ENCODE peak calls at places on chromosomes 7 and 10, in five cellular contexts. F, C, H, A and M are unnamed samples.

GRCh38 chr10:34364253-34365037 is 450.7 kb downstream of the PARD3 start:
- DNase-seq in C (no peak), F (no peak), A (no peak), H (no peak), M (no peak)

GRCh38 chr7:120259382-120259781 is 13.6 kb upstream of the KCND2 start:
- DNase-seq in C (peak; percentile 8), H (no peak), A (no peak), F (no peak), M (no peak)

GRCh38 chr7:157687158-157687557 is 350.4 kb downstream of the DNAJB6 start:
- DNase-seq in A (no peak), C (no peak), F (no peak), H (no peak), M (no peak)

GRCh38 chr7:150978136-150978789 is at the start of gene KCNH2:
- DNase-seq in F (peak; percentile 83), A (peak; percentile 94), C (no peak), H (no peak), M (no peak)

GRCh38 chr10:77156406-77156879 is 481.2 kb downstream of the KCNMA1 start:
- DNase-seq in H (no peak), A (no peak), C (peak; percentile 75), F (no peak), M (peak; percentile 47)

GRCh38 chr7:90459888-90460287 is 9.6 kb upstream of the PTTG1IP2 start:
- DNase-seq in F (peak; percentile 43), H (no peak), C (peak; percentile 8), A (no peak), M (no peak)

GRCh38 chr7:11428877-11429617 is 403.0 kb downstream of the THSD7A start:
- DNase-seq in F (no peak), A (no peak), C (no peak), H (no peak), M (no peak)

GRCh38 chr10:154348-154747 is 19.1 kb downstream of the ZMYND11 start:
- DNase-seq in H (no peak), F (no peak), C (peak; percentile 79), A (no peak), M (no peak)

GRCh38 chr10:100670828-100671479 is 74.4 kb upstream of the PAX2 start:
- DNase-seq in A (no peak), H (peak; percentile 33), F (no peak), C (no peak), M (peak; percentile 33)

GRCh38 chr7:71615017-71615416 is 483.1 kb downstream of the GALNT17 start:
- DNase-seq in A (peak; percentile 21), H (peak; percentile 56), C (no peak), F (no peak), M (no peak)

GRCh38 chr10:65341323-65341922 is 1584.4 kb upstream of the LRRTM3 start:
- DNase-seq in H (no peak), C (no peak), F (peak; percentile 0), A (no peak), M (no peak)

GRCh38 chr7:120996333-120996982 is 7.9 kb downstream of the CPED1 start:
- DNase-seq in F (peak; percentile 88), C (peak; percentile 91), H (peak; percentile 27), A (peak; percentile 22), M (peak; percentile 80)

GRCh38 chr7:96987719-96988118 is 17.6 kb upstream of the DLX6 start:
- DNase-seq in C (no peak), H (no peak), A (no peak), F (no peak), M (no peak)

GRCh38 chr7:46229409-46229808 is 308.3 kb upstream of the IGFBP3 start:
- DNase-seq in C (peak; percentile 96), A (no peak), H (no peak), F (no peak), M (peak; percentile 27)

DNA sequence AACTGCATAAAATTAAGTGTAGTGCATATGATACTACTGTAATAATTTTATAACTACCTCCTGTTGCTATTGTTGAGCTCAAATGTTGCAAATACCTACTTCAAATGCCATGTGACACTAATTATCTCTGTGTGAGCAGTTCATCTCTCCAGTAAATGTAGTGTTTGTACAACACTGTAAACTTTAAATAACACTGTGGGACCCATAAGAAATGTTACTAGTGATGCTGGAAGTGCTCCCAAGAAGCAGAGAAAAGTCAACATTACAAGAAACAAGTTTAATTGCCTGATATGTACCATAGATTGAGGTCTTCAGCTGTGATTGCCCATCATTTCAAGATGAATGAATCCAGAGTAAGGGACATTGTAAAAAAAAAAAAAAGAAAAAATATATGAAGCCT is 39.9 kb downstream of the RALA start:
- DNase-seq in C (no peak), A (no peak), H (no peak), F (no peak), M (no peak)
- H3K9me3 ChIP-seq in C (no peaks in the 10 kb centered on the region), A (peaks cover 21% of the 10 kb centered on the region), H (no peaks in the 10 kb centered on the region), F (peaks cover 3% of the 10 kb centered on the region), M (peaks cover 4% of the 10 kb centered on the region)

GRCh38 chr10:37384923-37385322 is 259.5 kb downstream of the ANKRD30A start:
- DNase-seq in A (no peak), F (no peak), H (no peak), C (no peak), M (no peak)

DNA sequence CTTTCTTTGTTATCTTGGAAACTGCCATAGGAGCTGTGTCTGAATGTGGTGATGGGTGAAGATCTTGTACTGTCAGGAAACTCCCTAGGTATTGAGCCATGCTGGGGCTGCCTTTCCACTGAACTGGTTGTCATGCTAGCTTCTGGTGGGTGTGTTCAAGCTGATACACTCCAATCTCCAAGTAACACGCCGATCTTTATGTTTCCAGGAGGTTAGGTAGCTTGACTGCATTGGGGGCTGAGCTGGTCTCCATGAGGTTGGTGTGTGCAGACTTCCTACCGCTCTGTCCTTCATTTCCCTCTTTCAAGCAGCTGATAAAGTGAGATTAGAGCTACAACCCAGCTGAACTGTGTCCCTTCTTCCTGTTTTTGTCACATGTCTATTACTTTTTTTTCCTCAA is 265.5 kb downstream of the ANKRD30A start:
- DNase-seq in A (no peak), F (no peak), H (no peak), C (no peak), M (no peak)
- H3K9me3 ChIP-seq in A (no peaks in the 10 kb centered on the region), F (no peaks in the 10 kb centered on the region), H (no peaks in the 10 kb centered on the region), C (peaks cover 16% of the 10 kb centered on the region), M (no peaks in the 10 kb centered on the region)

DNA sequence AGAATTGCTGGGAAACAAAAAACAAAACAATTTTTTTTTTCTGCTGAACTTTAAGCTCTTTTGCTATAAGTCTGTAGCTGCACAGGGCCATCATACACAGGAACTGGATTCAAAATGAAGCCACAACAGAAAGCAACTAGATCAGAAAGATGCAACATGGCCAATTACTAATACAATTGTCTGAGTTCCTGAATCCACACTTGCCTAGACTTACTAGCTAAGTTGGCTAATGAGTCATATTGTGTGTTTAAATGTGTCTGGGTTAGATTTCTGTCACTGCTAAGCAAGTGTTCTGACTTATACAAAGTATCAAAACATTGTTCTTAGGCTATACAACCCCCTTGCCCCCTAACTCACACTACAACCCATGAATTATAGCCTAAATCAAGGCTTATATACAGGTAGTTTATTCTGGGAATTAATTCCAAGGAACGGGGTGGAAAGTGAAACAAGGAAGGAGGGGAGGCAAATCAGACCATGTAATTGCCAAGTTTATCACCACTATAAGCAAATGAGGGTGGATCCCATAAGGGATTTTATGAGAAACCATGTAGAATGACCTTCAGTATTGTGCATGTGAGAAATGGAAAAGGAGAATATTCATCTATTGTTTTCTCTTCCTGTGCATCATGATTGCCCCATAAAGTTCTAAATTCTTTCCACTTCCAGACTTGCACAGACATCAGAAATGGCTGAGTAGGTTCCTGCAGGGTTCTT is 337.9 kb upstream of the SORCS1 start:
- DNase-seq in A (no peak), C (no peak), H (no peak), F (no peak), M (no peak)
- H3K9me3 ChIP-seq in A (peaks cover 5% of the 10 kb centered on the region), C (peaks cover 5% of the 10 kb centered on the region), H (no peaks in the 10 kb centered on the region), F (no peaks in the 10 kb centered on the region), M (no peaks in the 10 kb centered on the region)

GRCh38 chr7:63887031-63887430 is 111.6 kb upstream of the ZNF722 start:
- DNase-seq in H (no peak), F (no peak), A (no peak), C (no peak), M (no peak)
- H3K9me3 ChIP-seq in H (no peaks in the 10 kb centered on the region), F (peaks cover 32% of the 10 kb centered on the region), A (peaks cover 10% of the 10 kb centered on the region), C (peaks cover 60% of the 10 kb centered on the region), M (no peaks in the 10 kb centered on the region)

GRCh38 chr7:13563676-13564075 is 425.8 kb downstream of the ETV1 start:
- DNase-seq in A (no peak), H (no peak), C (no peak), F (no peak), M (no peak)
- H3K9me3 ChIP-seq in A (no peaks in the 10 kb centered on the region), H (no peaks in the 10 kb centered on the region), C (no peaks in the 10 kb centered on the region), F (no peaks in the 10 kb centered on the region), M (no peaks in the 10 kb centered on the region)